ENCODE peak calls at places on chromosomes 2 and 18, in nine cellular contexts. Y is HepG2, T is A549, D is tibial artery, Z is AG04450, Q is GM23338, U is Calu3, I is HFFc6, N is foreskin fibroblast. X is an unnamed sample.

GRCh38 chr2:64052468-64053241 is 33.4 kb upstream of the VPS54 start:
- DNase-seq in Q (no peak), U (no peak), T (no peak), D (no peak), N (no peak), I (no peak), Y (no peak), Z (no peak), X (no peak)

GRCh38 chr2:1868683-1869141 is 124.4 kb upstream of the PXDN start:
- DNase-seq in I (no peak), U (no peak), N (no peak), D (no peak), Q (peak; percentile 51), Y (no peak), T (no peak), Z (no peak), X (no peak)

GRCh38 chr2:179344280-179344961 is 79.8 kb upstream of the SESTD1 start:
- DNase-seq in N (peak; percentile 4), Q (no peak), D (no peak), T (no peak), U (no peak), Y (peak; percentile 87), I (peak; percentile 23), Z (no peak), X (no peak)

GRCh38 chr2:196242131-196242620 is 70.8 kb upstream of the STK17B start:
- DNase-seq in U (no peak), I (peak; percentile 45), D (no peak), Y (no peak), T (no peak), N (peak; percentile 36), Z (no peak), Q (no peak), X (no peak)

GRCh38 chr2:130836501-130837174 is at the start of gene ARHGEF4:
- DNase-seq in Y (no peak), U (peak; percentile 87), I (no peak), Z (no peak), T (peak; percentile 61), D (no peak), N (no peak), Q (peak; percentile 83), X (peak; percentile 86)

GRCh38 chr2:106288873-106289272 is 94.8 kb upstream of the UXS1 start:
- DNase-seq in N (no peak), I (no peak), D (no peak), Q (no peak), Y (no peak), T (no peak), Z (no peak), U (no peak), X (no peak)

GRCh38 chr2:24886640-24887324 is 33.3 kb downstream of the ADCY3 start:
- DNase-seq in Q (no peak), T (no peak), U (no peak), Z (no peak), D (no peak), I (peak; percentile 70), N (no peak), Y (no peak), X (no peak)

GRCh38 chr2:10520154-10520553 is 72.0 kb upstream of the ODC1 start:
- DNase-seq in Y (no peak), U (no peak), D (peak; percentile 34), I (no peak), Q (peak; percentile 82), N (no peak), T (no peak), Z (no peak), X (no peak)

GRCh38 chr18:36378194-36378593 is 80.7 kb downstream of the FHOD3 start:
- DNase-seq in Q (no peak), T (no peak), Y (no peak), N (no peak), Z (no peak), U (no peak), I (peak; percentile 36), D (no peak), X (no peak)

GRCh38 chr2:27281855-27282559 is at the start of gene TRIM54:
- DNase-seq in I (no peak), T (no peak), U (no peak), N (no peak), Z (no peak), Y (no peak), D (no peak), Q (peak; percentile 29), X (no peak)

GRCh38 chr2:188134241-188134640 is 157.4 kb upstream of the GULP1 start:
- DNase-seq in Y (no peak), Z (no peak), N (no peak), I (no peak), T (no peak), Q (no peak), U (no peak), D (no peak), X (no peak)

GRCh38 chr2:121241466-121241865 is 43.5 kb downstream of the TFCP2L1 start:
- DNase-seq in U (no peak), T (no peak), I (no peak), N (no peak), Y (no peak), Q (no peak), Z (no peak), D (no peak), X (no peak)

GRCh38 chr2:222944552-222944951 is 83.7 kb downstream of the ACSL3 start:
- DNase-seq in Z (no peak), N (no peak), Y (no peak), T (no peak), Q (peak; percentile 41), D (no peak), U (no peak), I (no peak), X (no peak)

GRCh38 chr2:227324671-227325055 is 388 bp upstream of the MFF start:
- DNase-seq in N (peak; percentile 6), Y (no peak), Z (no peak), Q (peak; percentile 48), D (no peak), T (peak; percentile 31), I (no peak), U (peak; percentile 12), X (no peak)

GRCh38 chr2:118846667-118847446 is 591 bp downstream of the EN1 start:
- DNase-seq in N (no peak), Y (no peak), Z (no peak), Q (peak; percentile 54), I (no peak), D (no peak), T (peak; percentile 43), U (peak; percentile 46), X (no peak)

GRCh38 chr2:205868054-205868453 is 185.8 kb downstream of the NRP2 start:
- DNase-seq in Y (no peak), I (no peak), N (no peak), D (no peak), Q (no peak), Z (no peak), U (no peak), T (no peak), X (no peak)

GRCh38 chr2:46489430-46489829 is 10.1 kb downstream of the TMEM247 start:
- DNase-seq in Z (no peak), T (no peak), Q (no peak), I (peak; percentile 21), N (peak; percentile 20), U (no peak), D (no peak), Y (no peak), X (no peak)

GRCh38 chr2:239171643-239172042 is 229.2 kb downstream of the HDAC4 start:
- DNase-seq in Z (no peak), D (no peak), U (no peak), I (no peak), Y (no peak), N (no peak), Q (no peak), T (no peak), X (no peak)

GRCh38 chr2:39059366-39059952 is 61.4 kb downstream of the SOS1 start:
- DNase-seq in Z (peak; percentile 18), D (no peak), T (peak; percentile 12), Q (peak; percentile 83), N (peak; percentile 16), U (no peak), Y (peak; percentile 62), I (peak; percentile 64), X (no peak)

GRCh38 chr18:79573921-79574491 is 105.6 kb upstream of the CTDP1 start:
- DNase-seq in D (peak; percentile 49), T (no peak), U (no peak), N (no peak), Q (no peak), Z (no peak), Y (no peak), I (no peak), X (peak; percentile 60)

GRCh38 chr2:72363406-72363805 is 215.7 kb upstream of the CYP26B1 start:
- DNase-seq in T (no peak), N (no peak), D (no peak), Z (no peak), I (no peak), U (no peak), Q (no peak), Y (no peak), X (no peak)

GRCh38 chr2:72367530-72368225 is 220.0 kb upstream of the CYP26B1 start:
- DNase-seq in Y (peak; percentile 76), U (peak; percentile 77), N (peak; percentile 82), D (peak; percentile 95), T (peak; percentile 51), Z (peak; percentile 67), Q (peak; percentile 71), I (peak; percentile 95), X (no peak)
- TF ChIP-seq CTCF in Y (peak; percentile 38), U (peak; percentile 26), N (peak; percentile 33), D (peak; percentile 39), T (peak; percentile 50), Z (peak; percentile 40), Q (peak; percentile 56), I (peak; percentile 72), X (no peak)

GRCh38 chr2:43021791-43022500 is 204.5 kb downstream of the ZFP36L2 start:
- DNase-seq in T (no peak), Z (no peak), Y (peak; percentile 65), U (peak; percentile 94), D (no peak), I (no peak), N (no peak), Q (peak; percentile 84), X (no peak)
- TF ChIP-seq CTCF in T (no peak), Z (peak; percentile 31), Y (peak; percentile 80), U (peak; percentile 92), D (no peak), I (peak; percentile 51), N (no peak), Q (peak; percentile 73), X (no peak)

GRCh38 chr18:37764526-37764925 is 198.9 kb upstream of the CELF4 start:
- DNase-seq in D (no peak), N (no peak), Y (no peak), U (no peak), Z (no peak), T (no peak), Q (no peak), I (no peak), X (no peak)

DNA sequence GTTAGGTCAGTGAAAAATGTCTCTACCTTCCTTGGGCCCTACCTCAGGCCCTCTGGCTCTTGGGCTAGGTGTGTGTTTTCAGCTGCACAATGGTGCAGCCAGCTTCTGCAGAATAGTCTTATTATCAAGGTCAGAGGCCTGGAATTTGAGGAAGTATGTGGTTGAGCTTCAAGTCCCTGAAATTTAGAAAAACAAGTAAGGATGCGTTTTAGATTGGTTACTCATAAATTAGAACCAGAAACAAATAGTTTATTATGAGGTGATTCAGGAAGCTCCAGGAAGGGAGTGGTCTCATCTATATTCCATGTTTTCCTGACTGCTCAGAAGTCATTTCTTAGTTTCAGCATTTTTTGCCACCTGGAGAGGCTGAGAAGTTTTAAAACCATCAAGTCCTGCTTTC is 204.2 kb upstream of the CELF4 start:
- DNase-seq in D (no peak), T (no peak), U (no peak), Y (no peak), N (no peak), Q (no peak), I (no peak), Z (no peak), X (no peak)
- TF ChIP-seq CTCF in D (no peak), T (no peak), U (no peak), Y (no peak), N (no peak), Q (no peak), I (no peak), Z (no peak), X (no peak)

GRCh38 chr2:65710779-65711295 is 278.4 kb upstream of the SPRED2 start:
- DNase-seq in I (peak; percentile 37), D (no peak), N (peak; percentile 1), T (peak; percentile 19), Z (no peak), Q (peak; percentile 71), U (peak; percentile 52), Y (peak; percentile 16), X (no peak)
- TF ChIP-seq CTCF in I (peak; percentile 74), D (no peak), N (peak; percentile 19), T (peak; percentile 26), Z (peak; percentile 52), Q (peak; percentile 70), U (peak; percentile 31), Y (peak; percentile 29), X (no peak)

X was measured in left lung.